ENCODE peak calls at places on chromosomes 13 and 19, in eight cellular contexts. S is iPS DF 6.9, M is fibroblast of lung, Z is NT2/D1, E is prostate gland, W is hepatocyte, C is stomach, Q is aorta. J is an unnamed sample. For H3K4me1, the result is how much of the 10 kb centered on the place peaks cover.

GRCh38 chr19:46124638-46125115 is at the start of gene IGFL3:
- DNase-seq in S (no peak), M (peak), Z (no peak), E (no peak), W (no peak), C (no peak), Q (no peak), J (no peak)

GRCh38 chr13:112069063-112069726 is 2.2 kb downstream of the SOX1 start:
- DNase-seq in S (no peak), M (no peak), Z (no peak), E (no peak), W (no peak), C (no peak), Q (no peak), J (no peak)

GRCh38 chr19:10748924-10749434 is 31.1 kb downstream of the DNM2 start:
- DNase-seq in S (no peak), M (peak), Z (no peak), E (peak), W (peak), C (peak), Q (no peak), J (peak)

GRCh38 chr13:65387743-65388347 is 1842.3 kb downstream of the PCDH9 start:
- DNase-seq in S (no peak), M (no peak), Z (no peak), E (no peak), W (no peak), C (no peak), Q (peak), J (no peak)

GRCh38 chr19:55283548-55284393 is at the start of gene BRSK1:
- DNase-seq in S (no peak), M (peak), Z (no peak), E (no peak), W (peak), C (peak), Q (peak), J (no peak)

GRCh38 chr13:98835156-98835555 is 82.7 kb upstream of the SLC15A1 start:
- DNase-seq in S (no peak), M (no peak), Z (no peak), E (no peak), W (no peak), C (no peak), Q (no peak), J (no peak)

GRCh38 chr13:83057119-83057518 is 825.2 kb downstream of the SLITRK1 start:
- DNase-seq in S (no peak), M (peak), Z (no peak), E (no peak), W (no peak), C (no peak), Q (no peak), J (no peak)

GRCh38 chr19:50324331-50324730 is 4.8 kb downstream of the KCNC3 start:
- DNase-seq in S (no peak), M (no peak), Z (no peak), E (no peak), W (no peak), C (no peak), Q (peak), J (no peak)

GRCh38 chr13:23709521-23709920 is 139.3 kb downstream of the TNFRSF19 start:
- DNase-seq in S (no peak), M (no peak), Z (no peak), E (no peak), W (no peak), C (no peak), Q (no peak), J (no peak)

DNA sequence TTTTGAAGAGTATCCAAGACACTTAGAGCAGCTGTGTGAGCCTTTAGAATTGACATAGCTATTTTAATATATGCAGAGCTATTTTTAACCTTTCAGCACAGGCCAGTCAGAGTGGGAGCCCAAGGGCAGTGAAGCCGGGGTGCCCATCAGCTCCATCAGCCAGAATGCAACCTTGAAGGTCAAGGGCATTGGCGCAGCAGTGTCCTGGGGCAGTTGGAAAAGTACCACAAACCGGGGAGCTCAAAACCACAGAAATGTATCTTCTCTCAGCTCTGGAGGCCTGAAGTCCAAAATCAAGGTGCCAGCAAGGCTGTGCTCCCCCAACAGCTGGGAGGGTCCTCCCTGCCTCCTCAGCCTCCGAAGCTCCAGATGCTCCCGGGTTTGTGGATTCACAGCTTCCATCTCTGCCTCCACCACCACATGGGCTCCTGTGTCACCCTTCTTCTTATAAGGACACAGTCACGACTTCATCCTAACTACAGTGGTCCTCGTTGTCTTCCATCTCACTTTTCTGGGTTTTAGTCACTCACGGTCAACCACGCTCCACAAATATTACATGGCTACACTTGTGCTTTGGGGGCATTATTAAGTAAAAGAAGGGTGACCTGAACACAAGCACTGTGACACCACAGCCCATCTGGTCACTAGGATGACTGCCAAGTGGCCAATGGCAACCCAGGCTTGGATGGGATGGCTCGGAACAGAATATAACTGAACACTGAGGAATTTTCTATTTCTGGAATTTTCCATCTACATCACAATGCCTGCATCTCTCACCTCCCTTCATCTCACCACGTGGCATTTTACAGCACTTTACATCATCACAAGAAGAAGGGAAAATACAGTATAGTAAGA is 15.9 kb upstream of the GAS6 start:
- DNase-seq in S (no peak), M (no peak), Z (no peak), E (no peak), W (no peak), C (no peak), Q (no peak), J (no peak)
- H3K4me1 ChIP-seq in S (under half), M (under half), Z (under half), E (under half), W (under half), C (under half), Q (under half), J (under half)

GRCh38 chr19:30355586-30355985 is 16.6 kb upstream of the ZNF536 start:
- DNase-seq in S (no peak), M (no peak), Z (no peak), E (no peak), W (no peak), C (no peak), Q (no peak), J (no peak)

GRCh38 chr19:30358319-30358718 is 13.9 kb upstream of the ZNF536 start:
- DNase-seq in S (no peak), M (no peak), Z (no peak), E (no peak), W (no peak), C (no peak), Q (no peak), J (no peak)

GRCh38 chr19:30358821-30359580 is 13.2 kb upstream of the ZNF536 start:
- DNase-seq in S (no peak), M (no peak), Z (no peak), E (no peak), W (no peak), C (peak), Q (no peak), J (no peak)

GRCh38 chr19:30357580-30357954 is 14.6 kb upstream of the ZNF536 start:
- DNase-seq in S (no peak), M (no peak), Z (no peak), E (no peak), W (no peak), C (no peak), Q (no peak), J (no peak)

DNA sequence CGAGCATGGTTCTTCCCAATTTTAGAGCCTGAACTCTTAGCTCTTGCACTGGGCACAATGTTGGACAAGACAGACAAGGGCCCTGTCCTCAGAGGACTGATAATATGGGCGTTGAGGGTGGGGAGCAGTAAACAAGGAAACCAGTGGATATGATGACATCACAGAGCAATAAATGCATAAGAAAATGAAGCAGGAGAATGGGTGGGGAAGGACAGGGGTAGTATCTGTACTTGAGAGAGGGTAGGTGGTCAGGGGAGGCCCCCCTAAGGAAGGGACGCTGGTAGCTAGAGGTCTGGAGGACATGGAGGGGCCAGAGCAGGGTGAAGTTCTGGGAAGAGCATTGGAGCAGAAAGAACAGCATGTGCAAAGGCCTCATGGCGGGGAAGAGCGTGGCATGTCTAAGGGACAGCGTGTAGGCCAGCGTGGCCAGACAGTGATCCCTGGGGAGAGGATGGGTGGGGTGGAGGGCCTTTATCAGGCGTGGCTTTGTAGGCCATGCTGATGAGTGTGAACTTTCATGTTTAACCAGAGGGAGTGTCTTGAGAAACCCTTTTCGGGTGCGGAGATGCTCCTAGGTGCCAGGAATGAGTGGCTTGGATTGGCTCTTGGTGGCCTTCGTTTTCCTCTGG is 15.1 kb upstream of the ZNF536 start:
- DNase-seq in S (no peak), M (no peak), Z (no peak), E (no peak), W (no peak), C (no peak), Q (no peak), J (no peak)
- H3K4me1 ChIP-seq in S (under half), M (under half), Z (under half), E (under half), W (under half), C (under half), Q (under half), J (under half)

DNA sequence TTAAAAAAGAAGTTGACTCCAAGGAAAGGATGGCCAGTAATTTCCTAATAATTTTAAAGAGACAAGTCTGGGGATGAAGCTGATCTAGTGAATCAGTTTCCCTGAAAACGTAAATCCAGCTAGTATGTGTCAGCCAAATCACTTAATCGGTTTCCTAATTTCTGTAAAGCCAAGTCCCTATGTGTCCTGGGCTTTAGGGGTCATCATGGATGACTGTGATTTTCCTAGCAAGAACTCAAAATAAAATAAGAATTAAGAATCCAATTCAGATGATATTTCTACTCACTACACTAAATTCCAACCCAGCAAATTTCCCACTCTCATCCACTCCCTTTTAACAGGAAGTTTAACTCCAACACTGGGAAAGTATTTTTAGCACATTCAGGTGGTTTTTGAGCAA is 35.8 kb downstream of the ELF1 start:
- DNase-seq in S (no peak), M (peak), Z (no peak), E (no peak), W (no peak), C (no peak), Q (no peak), J (no peak)
- H3K4me1 ChIP-seq in S (under half), M (under half), Z (under half), E (under half), W (under half), C (half or more), Q (under half), J (under half)

DNA sequence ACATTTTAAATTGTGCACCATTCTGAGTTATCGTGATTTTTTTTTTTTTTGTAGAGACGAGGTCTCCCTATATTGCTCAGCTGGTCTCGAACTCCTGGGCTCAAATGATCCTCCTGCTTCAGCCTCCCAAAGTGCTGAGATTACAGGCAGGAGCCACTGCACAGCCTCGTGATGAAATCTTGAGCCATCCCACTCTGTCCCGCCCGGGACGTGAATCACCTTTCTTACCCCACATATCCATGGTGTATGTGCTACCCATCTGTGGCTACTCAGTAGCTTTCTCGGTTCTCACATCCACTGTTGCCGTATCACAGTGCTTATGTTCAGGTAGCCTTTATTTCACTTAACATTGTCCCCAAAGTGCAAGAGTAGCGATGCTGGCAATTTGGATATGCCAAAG is 26.5 kb downstream of the PAK4 start:
- DNase-seq in S (no peak), M (no peak), Z (no peak), E (no peak), W (no peak), C (no peak), Q (no peak), J (no peak)
- H3K4me1 ChIP-seq in S (under half), M (under half), Z (under half), E (under half), W (under half), C (half or more), Q (under half), J (under half)

GRCh38 chr19:41324231-41324702 is 14.3 kb downstream of the CCDC97 start:
- DNase-seq in S (no peak), M (no peak), Z (no peak), E (no peak), W (no peak), C (no peak), Q (no peak), J (no peak)

GRCh38 chr19:41321600-41322270 is 11.8 kb downstream of the CCDC97 start:
- DNase-seq in S (no peak), M (peak), Z (no peak), E (no peak), W (peak), C (no peak), Q (no peak), J (no peak)

GRCh38 chr19:41322451-41322850 is 12.5 kb downstream of the CCDC97 start:
- DNase-seq in S (no peak), M (no peak), Z (no peak), E (no peak), W (no peak), C (no peak), Q (no peak), J (no peak)

GRCh38 chr19:41323430-41324125 is 13.6 kb downstream of the CCDC97 start:
- DNase-seq in S (no peak), M (peak), Z (peak), E (no peak), W (peak), C (peak), Q (peak), J (no peak)

GRCh38 chr19:41323023-41323422 is 13.1 kb downstream of the CCDC97 start:
- DNase-seq in S (no peak), M (peak), Z (no peak), E (no peak), W (peak), C (no peak), Q (no peak), J (no peak)
- H3K4me1 ChIP-seq in S (under half), M (half or more), Z (under half), E (under half), W (half or more), C (half or more), Q (under half), J (under half)

GRCh38 chr19:42113641-42114348 is 18.5 kb downstream of the POU2F2 start:
- DNase-seq in S (no peak), M (peak), Z (peak), E (no peak), W (peak), C (no peak), Q (peak), J (no peak)
- H3K4me1 ChIP-seq in S (under half), M (under half), Z (under half), E (under half), W (under half), C (under half), Q (under half), J (under half)

DNA sequence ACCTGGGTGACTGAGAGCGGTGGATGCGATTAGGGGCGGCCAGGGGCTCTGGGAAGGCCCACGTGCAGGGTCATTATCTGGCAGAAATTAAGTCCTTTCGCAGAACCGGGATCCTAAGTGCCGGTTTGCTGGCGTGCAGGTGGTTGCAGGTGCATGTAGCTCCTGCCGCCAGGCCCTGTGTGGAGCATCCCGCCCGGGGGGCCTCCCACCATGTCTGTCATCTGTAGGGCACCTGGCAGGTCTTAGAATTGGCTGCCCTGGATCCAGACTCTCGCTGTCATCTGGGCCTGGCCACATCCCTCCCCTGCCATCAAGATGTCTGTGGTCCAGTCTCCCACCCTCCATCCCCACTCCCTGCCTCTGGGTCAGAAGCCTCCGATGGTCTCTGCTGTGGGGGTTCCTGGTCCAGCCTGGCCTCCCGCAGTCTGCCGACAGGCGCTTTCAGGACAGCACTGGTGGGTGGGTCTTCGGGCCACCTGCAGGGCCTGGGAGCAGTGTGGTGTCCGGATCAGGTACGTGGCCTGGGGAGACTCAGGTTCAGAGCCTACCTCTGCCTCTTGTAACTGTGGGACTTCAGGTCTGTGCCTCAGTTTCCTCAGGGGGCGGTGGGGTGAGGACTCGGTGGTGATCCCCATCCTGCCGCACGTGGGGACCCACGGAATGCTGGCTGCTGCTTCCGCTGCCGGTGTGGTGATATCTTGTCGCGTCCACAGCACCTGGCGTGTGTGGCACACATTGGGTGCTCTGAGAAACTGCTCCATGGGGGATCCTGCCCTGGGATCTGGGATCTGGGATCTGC is 5.4 kb downstream of the GNA11 start:
- DNase-seq in S (no peak), M (no peak), Z (no peak), E (no peak), W (no peak), C (no peak), Q (peak), J (no peak)
- H3K4me1 ChIP-seq in S (under half), M (under half), Z (under half), E (under half), W (under half), C (half or more), Q (under half), J (under half)

GRCh38 chr13:44301639-44302015 is 72.0 kb upstream of the SERP2 start:
- DNase-seq in S (no peak), M (no peak), Z (no peak), E (no peak), W (no peak), C (no peak), Q (no peak), J (no peak)
- H3K4me1 ChIP-seq in S (under half), M (under half), Z (under half), E (under half), W (under half), C (half or more), Q (under half), J (under half)

GRCh38 chr19:16890461-16891184 is 1.8 kb downstream of the F2RL3 start:
- DNase-seq in S (no peak), M (no peak), Z (no peak), E (no peak), W (no peak), C (no peak), Q (no peak), J (no peak)
- H3K4me1 ChIP-seq in S (under half), M (under half), Z (under half), E (under half), W (under half), C (under half), Q (under half), J (under half)

J was measured in small intestine.